ENCODE peak calls at places on chromosomes 2 and 18, in six cellular contexts. One of them, this sample, is unnamed.
A peak's percentile ranks its signal among the peaks of the same experiment; 100 is the strongest.

GRCh38 chr2:128477026-128477820 is 158.6 kb upstream of the HS6ST1 start:
- DNase-seq in IMR-90: no peak
- DNase-seq in neuronal stem cell: no peak
- DNase-seq in H9: no peak
- DNase-seq in mesenchymal stem cell: no peak
- DNase-seq in H1: peak; percentile 33
- DNase-seq in this sample: no peak

GRCh38 chr2:26122633-26123032 is 50.3 kb upstream of the GAREM2 start:
- DNase-seq in IMR-90: no peak
- DNase-seq in neuronal stem cell: no peak
- DNase-seq in H9: no peak
- DNase-seq in mesenchymal stem cell: no peak
- DNase-seq in H1: no peak
- DNase-seq in this sample: no peak

GRCh38 chr2:192265751-192266150 is 71.0 kb upstream of the TMEFF2 start:
- DNase-seq in IMR-90: peak; percentile 34
- DNase-seq in neuronal stem cell: no peak
- DNase-seq in H9: no peak
- DNase-seq in mesenchymal stem cell: no peak
- DNase-seq in H1: no peak
- DNase-seq in this sample: no peak

GRCh38 chr2:193088026-193088425 is 893.3 kb upstream of the TMEFF2 start:
- DNase-seq in IMR-90: no peak
- DNase-seq in neuronal stem cell: no peak
- DNase-seq in H9: no peak
- DNase-seq in mesenchymal stem cell: peak; percentile 3
- DNase-seq in H1: no peak
- DNase-seq in this sample: no peak

GRCh38 chr2:54084600-54084999 is 30.8 kb upstream of the ACYP2 start:
- DNase-seq in IMR-90: peak; percentile 17
- DNase-seq in neuronal stem cell: no peak
- DNase-seq in H9: no peak
- DNase-seq in mesenchymal stem cell: no peak
- DNase-seq in H1: no peak
- DNase-seq in this sample: no peak

GRCh38 chr2:150624001-150624401 is 136.5 kb upstream of the RND3 start:
- DNase-seq in IMR-90: no peak
- DNase-seq in neuronal stem cell: no peak
- DNase-seq in H9: no peak
- DNase-seq in mesenchymal stem cell: no peak
- DNase-seq in H1: no peak
- DNase-seq in this sample: no peak

GRCh38 chr18:63949068-63949737 is at the start of gene HMSD:
- DNase-seq in IMR-90: no peak
- DNase-seq in neuronal stem cell: peak; percentile 35
- DNase-seq in H9: peak; percentile 91
- DNase-seq in mesenchymal stem cell: peak; percentile 79
- DNase-seq in H1: peak; percentile 83
- DNase-seq in this sample: peak; percentile 64

GRCh38 chr2:214103199-214104001 is 307.5 kb upstream of the VWC2L start:
- DNase-seq in IMR-90: peak; percentile 25
- DNase-seq in neuronal stem cell: no peak
- DNase-seq in H9: no peak
- DNase-seq in mesenchymal stem cell: peak; percentile 14
- DNase-seq in H1: no peak
- DNase-seq in this sample: no peak

GRCh38 chr18:30016179-30016578 is 1026.4 kb downstream of the DSC3 start:
- DNase-seq in IMR-90: no peak
- DNase-seq in neuronal stem cell: no peak
- DNase-seq in H9: no peak
- DNase-seq in mesenchymal stem cell: no peak
- DNase-seq in H1: no peak
- DNase-seq in this sample: peak; percentile 33

GRCh38 chr18:14979875-14980274 is 231.9 kb downstream of the ANKRD30B start:
- DNase-seq in IMR-90: no peak
- DNase-seq in neuronal stem cell: no peak
- DNase-seq in H9: no peak
- DNase-seq in mesenchymal stem cell: no peak
- DNase-seq in H1: no peak
- DNase-seq in this sample: no peak

GRCh38 chr18:62991959-62992358 is 276.6 kb downstream of the PHLPP1 start:
- DNase-seq in IMR-90: no peak
- DNase-seq in neuronal stem cell: no peak
- DNase-seq in H9: no peak
- DNase-seq in mesenchymal stem cell: no peak
- DNase-seq in H1: peak; percentile 64
- DNase-seq in this sample: peak; percentile 71

GRCh38 chr2:120607996-120608395 is 127.7 kb upstream of the GLI2 start:
- DNase-seq in IMR-90: no peak
- DNase-seq in neuronal stem cell: no peak
- DNase-seq in H9: no peak
- DNase-seq in mesenchymal stem cell: no peak
- DNase-seq in H1: no peak
- DNase-seq in this sample: no peak

GRCh38 chr2:120740765-120741513 is 5.3 kb downstream of the GLI2 start:
- DNase-seq in IMR-90: peak; percentile 41
- DNase-seq in neuronal stem cell: peak; percentile 74
- DNase-seq in H9: peak; percentile 80
- DNase-seq in mesenchymal stem cell: peak; percentile 83
- DNase-seq in H1: peak; percentile 72
- DNase-seq in this sample: no peak

GRCh38 chr2:145034511-145034910 is 514.6 kb upstream of the ZEB2 start:
- DNase-seq in IMR-90: no peak
- DNase-seq in neuronal stem cell: no peak
- DNase-seq in H9: no peak
- DNase-seq in mesenchymal stem cell: no peak
- DNase-seq in H1: no peak
- DNase-seq in this sample: no peak

GRCh38 chr2:15808980-15809379 is 131.4 kb upstream of the MYCN start:
- DNase-seq in IMR-90: no peak
- DNase-seq in neuronal stem cell: no peak
- DNase-seq in H9: peak; percentile 49
- DNase-seq in mesenchymal stem cell: no peak
- DNase-seq in H1: no peak
- DNase-seq in this sample: no peak

DNA sequence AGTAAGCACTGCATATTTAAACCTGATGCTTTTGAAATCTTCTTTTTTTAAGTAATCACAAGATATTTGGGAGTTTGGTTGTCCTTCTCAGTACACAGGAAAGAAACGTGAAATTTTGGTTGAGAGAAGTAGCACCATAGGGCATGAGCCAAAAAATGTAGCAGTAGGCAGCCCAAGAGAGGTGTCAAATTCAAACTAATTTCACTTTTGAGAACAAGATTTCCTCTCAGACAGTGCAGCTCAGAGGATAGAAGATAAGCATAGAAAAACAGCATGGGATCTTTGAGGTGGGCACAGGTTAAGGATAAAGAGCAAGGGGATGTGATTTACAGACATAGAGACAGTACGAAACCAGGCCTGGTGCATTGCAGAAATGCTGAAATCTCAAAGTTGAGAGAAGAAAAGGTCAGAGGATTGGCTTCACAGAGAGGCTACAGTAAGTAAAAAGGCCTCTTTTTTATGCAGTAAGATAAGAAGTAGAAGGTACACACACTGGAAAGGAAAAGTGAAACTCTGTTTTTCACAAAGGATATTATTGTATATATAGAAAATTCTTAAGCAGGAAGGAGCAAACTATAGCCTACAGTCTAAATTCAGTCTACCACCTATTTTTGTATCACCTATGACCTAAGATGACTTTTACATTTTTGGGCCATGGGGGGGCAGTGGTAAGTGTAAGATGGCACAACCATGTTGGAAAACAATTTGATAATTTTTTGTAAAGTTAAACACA is 89.8 kb downstream of the PKP4 start:
- DNase-seq in IMR-90: no peak
- DNase-seq in neuronal stem cell: no peak
- DNase-seq in H9: no peak
- DNase-seq in mesenchymal stem cell: peak; percentile 6
- DNase-seq in H1: no peak
- DNase-seq in this sample: no peak
- H3K9ac ChIP-seq in IMR-90: no peak overlapping the region
- H3K9ac ChIP-seq in neuronal stem cell: no peak overlapping the region
- H3K9ac ChIP-seq in H9: no peak overlapping the region
- H3K9ac ChIP-seq in mesenchymal stem cell: no peak overlapping the region
- H3K9ac ChIP-seq in H1: no peak overlapping the region
- H3K9ac ChIP-seq in this sample: no peak overlapping the region

DNA sequence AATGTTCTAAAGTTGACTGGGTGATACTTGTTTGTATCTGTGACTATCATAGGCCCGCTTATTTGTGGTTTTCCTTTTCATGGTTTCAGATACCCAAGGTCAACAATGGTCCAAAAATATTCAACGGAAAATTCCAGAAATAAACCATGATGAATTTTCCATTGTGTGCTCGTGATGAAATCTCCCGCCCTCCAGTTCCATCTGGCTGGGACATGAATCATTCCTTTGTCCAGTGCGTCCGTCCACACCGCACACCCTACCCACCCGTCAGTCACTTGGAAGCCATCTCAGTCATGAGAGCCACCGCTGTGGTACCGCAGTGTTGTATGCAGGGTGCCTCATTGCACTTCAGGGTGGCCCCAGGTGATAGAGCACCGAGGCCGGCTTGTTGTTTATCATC is 268.2 kb upstream of the PXDN start:
- DNase-seq in IMR-90: no peak
- DNase-seq in neuronal stem cell: no peak
- DNase-seq in H9: no peak
- DNase-seq in mesenchymal stem cell: no peak
- DNase-seq in H1: no peak
- DNase-seq in this sample: no peak
- H3K4me2 ChIP-seq in IMR-90: no peak overlapping the region
- H3K4me2 ChIP-seq in neuronal stem cell: no peak overlapping the region
- H3K4me2 ChIP-seq in H9: no peak overlapping the region
- H3K4me2 ChIP-seq in mesenchymal stem cell: no peak overlapping the region
- H3K4me2 ChIP-seq in H1: no peak overlapping the region
- H3K4me2 ChIP-seq in this sample: no peak overlapping the region

GRCh38 chr2:130852521-130853115 is 15.9 kb downstream of the ARHGEF4 start:
- DNase-seq in IMR-90: no peak
- DNase-seq in neuronal stem cell: no peak
- DNase-seq in H9: no peak
- DNase-seq in mesenchymal stem cell: no peak
- DNase-seq in H1: no peak
- DNase-seq in this sample: no peak

GRCh38 chr2:130853391-130853790 is 16.7 kb downstream of the ARHGEF4 start:
- DNase-seq in IMR-90: no peak
- DNase-seq in neuronal stem cell: no peak
- DNase-seq in H9: no peak
- DNase-seq in mesenchymal stem cell: no peak
- DNase-seq in H1: no peak
- DNase-seq in this sample: no peak

GRCh38 chr2:130850788-130851623 is 14.3 kb downstream of the ARHGEF4 start:
- DNase-seq in IMR-90: no peak
- DNase-seq in neuronal stem cell: no peak
- DNase-seq in H9: no peak
- DNase-seq in mesenchymal stem cell: no peak
- DNase-seq in H1: no peak
- DNase-seq in this sample: no peak

GRCh38 chr2:130849896-130850787 is 13.4 kb downstream of the ARHGEF4 start:
- DNase-seq in IMR-90: no peak
- DNase-seq in neuronal stem cell: no peak
- DNase-seq in H9: no peak
- DNase-seq in mesenchymal stem cell: no peak
- DNase-seq in H1: no peak
- DNase-seq in this sample: no peak

DNA sequence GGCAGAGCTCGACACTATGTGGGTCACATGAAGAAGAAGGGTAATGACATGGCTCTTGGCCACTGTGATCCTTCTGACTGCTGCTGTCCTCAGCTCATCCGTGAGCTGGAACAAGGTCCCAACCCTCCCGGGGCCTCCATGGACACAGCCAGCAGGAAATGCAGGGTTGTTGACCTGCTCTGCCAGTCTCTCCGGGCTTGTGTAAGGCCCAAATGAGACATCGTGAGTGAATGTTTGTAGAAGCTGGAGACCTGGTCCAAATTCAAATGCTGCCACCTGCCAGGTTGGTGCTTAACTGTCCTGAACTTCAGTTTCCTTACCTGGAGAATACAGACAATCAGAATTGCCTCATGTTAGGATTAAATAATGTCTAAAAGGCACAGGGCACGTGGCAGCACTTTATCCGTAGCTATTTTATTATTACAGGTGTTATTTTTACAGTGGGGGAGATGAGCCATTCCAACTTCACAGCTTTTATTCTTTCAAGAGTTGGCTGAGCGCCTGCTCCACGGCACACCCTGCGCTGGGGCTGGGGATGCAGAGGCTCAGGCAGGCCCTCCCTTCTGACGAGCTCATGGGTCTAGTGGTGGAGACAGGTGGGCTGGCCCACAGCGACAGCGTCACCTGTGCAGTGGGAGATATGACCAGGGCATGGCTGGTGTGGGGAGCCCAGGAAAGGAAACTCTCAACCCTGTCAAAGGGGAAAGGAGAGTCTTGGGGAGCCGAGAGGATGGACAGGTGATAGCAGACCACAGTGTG is 15.1 kb downstream of the ARHGEF4 start:
- DNase-seq in IMR-90: no peak
- DNase-seq in neuronal stem cell: no peak
- DNase-seq in H9: no peak
- DNase-seq in mesenchymal stem cell: no peak
- DNase-seq in H1: no peak
- DNase-seq in this sample: no peak
- H3K14ac ChIP-seq in IMR-90: no peak overlapping the region
- H3K14ac ChIP-seq in neuronal stem cell: no peak overlapping the region
- H3K14ac ChIP-seq in H9: no peak overlapping the region
- H3K14ac ChIP-seq in mesenchymal stem cell: no peak overlapping the region
- H3K14ac ChIP-seq in H1: no peak overlapping the region
- H3K14ac ChIP-seq in this sample: no peak overlapping the region

DNA sequence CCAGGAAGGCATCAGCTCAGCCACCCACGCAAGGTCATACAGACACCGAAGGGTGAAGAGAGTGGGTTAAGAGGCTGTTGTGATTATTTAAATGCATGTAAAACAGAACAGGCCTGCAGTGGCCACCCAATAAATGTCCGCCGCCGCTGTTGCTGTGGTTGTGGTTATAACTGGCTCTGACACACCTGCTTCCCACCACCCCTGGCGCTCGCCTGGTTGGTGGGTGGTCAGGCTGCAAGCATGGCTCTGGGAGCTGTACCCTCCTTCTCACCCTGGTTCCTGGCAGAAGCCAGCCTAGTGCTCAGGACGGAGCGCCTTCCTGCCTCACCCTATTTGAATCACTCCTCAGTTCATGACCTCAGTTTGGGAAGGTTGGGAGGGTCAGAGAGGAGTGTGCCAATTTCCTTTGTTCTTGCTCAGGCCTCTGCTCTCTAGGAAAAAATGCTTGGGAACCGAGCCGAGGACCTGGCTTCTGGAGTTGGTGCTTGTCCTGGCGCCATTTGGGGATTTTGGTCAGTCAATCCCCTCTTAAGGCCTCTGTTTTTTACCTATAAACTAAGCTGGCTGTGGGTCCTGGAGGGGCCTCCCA is 5.3 kb upstream of the CRYBA2 start:
- DNase-seq in IMR-90: no peak
- DNase-seq in neuronal stem cell: no peak
- DNase-seq in H9: no peak
- DNase-seq in mesenchymal stem cell: no peak
- DNase-seq in H1: no peak
- DNase-seq in this sample: no peak
- H3K9ac ChIP-seq in IMR-90: no peak overlapping the region
- H3K9ac ChIP-seq in neuronal stem cell: no peak overlapping the region
- H3K9ac ChIP-seq in H9: no peak overlapping the region
- H3K9ac ChIP-seq in mesenchymal stem cell: no peak overlapping the region
- H3K9ac ChIP-seq in H1: no peak overlapping the region
- H3K9ac ChIP-seq in this sample: no peak overlapping the region

This sample was measured in trophoblast cell.